ENCODE peak calls at places on chromosomes 1 and 21, in ten cellular contexts. I is SW480; N is NCI-H345; B is NCI-H2107; G is kidney epithelial cell; U is amniotic stem cell; A is uterus; O is A549; C is myocyte; J is effector memory CD4-positive, alpha-beta T cell. K is an unnamed sample.

GRCh38 chr1:60149254-60149653 is 75.7 kb upstream of the C1orf87 start:
- DNase-seq in I (no peak), N (peak; percentile 46), B (no peak), G (no peak), U (no peak), A (no peak), O (no peak), C (peak; percentile 91), J (no peak), K (peak; percentile 10)

GRCh38 chr1:57796609-57797008 is 372.7 kb upstream of the DAB1 start:
- DNase-seq in I (peak; percentile 67), N (no peak), B (no peak), G (peak; percentile 48), U (no peak), A (no peak), O (peak; percentile 0), C (no peak), J (no peak), K (no peak)

GRCh38 chr1:31433396-31433930 is 20.4 kb downstream of the SERINC2 start:
- DNase-seq in I (no peak), N (no peak), B (no peak), G (no peak), U (no peak), A (no peak), O (no peak), C (no peak), J (no peak), K (no peak)

GRCh38 chr1:114015075-114015474 is 35.8 kb downstream of the OLFML3 start:
- DNase-seq in I (no peak), N (no peak), B (no peak), G (peak; percentile 7), U (no peak), A (no peak), O (peak; percentile 32), C (no peak), J (no peak), K (no peak)

GRCh38 chr1:41980872-41981653 is 62.3 kb upstream of the HIVEP3 start:
- DNase-seq in I (no peak), N (no peak), B (no peak), G (no peak), U (no peak), A (no peak), O (no peak), C (no peak), J (no peak), K (peak; percentile 40)

GRCh38 chr1:223233410-223234163 is 90.5 kb upstream of the TLR5 start:
- DNase-seq in I (peak; percentile 82), N (no peak), B (no peak), G (peak; percentile 66), U (peak; percentile 56), A (peak; percentile 28), O (peak; percentile 41), C (peak; percentile 57), J (no peak), K (no peak)

GRCh38 chr1:234702342-234703000 is 92.5 kb upstream of the IRF2BP2 start:
- DNase-seq in I (no peak), N (no peak), B (no peak), G (no peak), U (no peak), A (peak; percentile 63), O (no peak), C (no peak), J (no peak), K (no peak)

GRCh38 chr21:41715649-41716321 is 51.1 kb downstream of the RIPK4 start:
- DNase-seq in I (peak; percentile 90), N (no peak), B (no peak), G (no peak), U (no peak), A (no peak), O (peak; percentile 90), C (no peak), J (no peak), K (no peak)

GRCh38 chr1:228376262-228376628 is 30.4 kb downstream of the TRIM11 start:
- DNase-seq in I (peak; percentile 13), N (no peak), B (no peak), G (no peak), U (no peak), A (no peak), O (peak; percentile 32), C (no peak), J (no peak), K (no peak)

GRCh38 chr1:5451671-5452070 is 540.6 kb downstream of the NPHP4 start:
- DNase-seq in I (no peak), N (no peak), B (no peak), G (no peak), U (no peak), A (no peak), O (no peak), C (no peak), J (no peak), K (no peak)

GRCh38 chr1:224502459-224503160 is 68.0 kb upstream of the WDR26 start:
- DNase-seq in I (peak; percentile 70), N (peak; percentile 77), B (peak; percentile 80), G (no peak), U (no peak), A (no peak), O (no peak), C (no peak), J (no peak), K (peak; percentile 63)

GRCh38 chr1:28887418-28887834 is 26.9 kb upstream of the EPB41 start:
- DNase-seq in I (no peak), N (peak; percentile 16), B (no peak), G (no peak), U (no peak), A (peak; percentile 25), O (no peak), C (no peak), J (peak; percentile 75), K (no peak)

GRCh38 chr1:222955964-222956363 is 141.1 kb downstream of the DISP1 start:
- DNase-seq in I (no peak), N (no peak), B (no peak), G (no peak), U (no peak), A (no peak), O (no peak), C (no peak), J (no peak), K (no peak)

GRCh38 chr1:59085101-59085500 is 211.8 kb upstream of the FGGY start:
- DNase-seq in I (no peak), N (no peak), B (no peak), G (no peak), U (no peak), A (no peak), O (no peak), C (no peak), J (no peak), K (no peak)